ENCODE peak calls at places on chromosomes 6 and 20, in six cellular contexts. Z, O, V, H, B and T are unnamed samples.

GRCh38 chr6:143271024-143271423 is 179.5 kb downstream of the ADAT2 start:
- DNase-seq in Z (no peak), O (peak), V (no peak), H (no peak), B (peak), T (no peak)

GRCh38 chr6:75124085-75124484 is 81.8 kb downstream of the COL12A1 start:
- DNase-seq in Z (no peak), O (no peak), V (no peak), H (no peak), B (no peak), T (no peak)

GRCh38 chr6:139764498-139764986 is 390.1 kb upstream of the CITED2 start:
- DNase-seq in Z (no peak), O (peak), V (peak), H (no peak), B (peak), T (peak)

GRCh38 chr6:90284745-90285481 is 11.7 kb downstream of the BACH2 start:
- DNase-seq in Z (peak), O (peak), V (no peak), H (no peak), B (peak), T (peak)

GRCh38 chr6:7215140-7215539 is 97.9 kb downstream of the SSR1 start:
- DNase-seq in Z (no peak), O (no peak), V (no peak), H (no peak), B (no peak), T (no peak)

GRCh38 chr6:37273697-37274096 is 15.8 kb upstream of the TMEM217 start:
- DNase-seq in Z (no peak), O (no peak), V (no peak), H (no peak), B (no peak), T (no peak)

GRCh38 chr6:42981866-42982265 is 2.5 kb upstream of the PPP2R5D start:
- DNase-seq in Z (no peak), O (no peak), V (no peak), H (peak), B (no peak), T (no peak)

GRCh38 chr6:81515562-81516453 is 236.7 kb downstream of the TENT5A start:
- DNase-seq in Z (no peak), O (peak), V (peak), H (no peak), B (no peak), T (no peak)

GRCh38 chr6:109478848-109479624 is 4.0 kb downstream of the ZBTB24 start:
- DNase-seq in Z (no peak), O (no peak), V (no peak), H (no peak), B (no peak), T (no peak)

GRCh38 chr6:136921936-136922679 is at the start of gene SLC35D3:
- DNase-seq in Z (peak), O (no peak), V (no peak), H (peak), B (no peak), T (no peak)

GRCh38 chr6:25801423-25801822 is 30.4 kb downstream of the SLC17A1 start:
- DNase-seq in Z (no peak), O (no peak), V (no peak), H (no peak), B (no peak), T (no peak)

GRCh38 chr20:46022411-46023147 is 6.4 kb upstream of the SLC12A5 start:
- DNase-seq in Z (peak), O (peak), V (no peak), H (peak), B (peak), T (no peak)

GRCh38 chr20:23116301-23117089 is 30.4 kb upstream of the CD93 start:
- DNase-seq in Z (peak), O (peak), V (no peak), H (no peak), B (peak), T (no peak)

GRCh38 chr6:120354452-120355098 is 979.7 kb downstream of the TBC1D32 start:
- DNase-seq in Z (no peak), O (no peak), V (no peak), H (no peak), B (peak), T (no peak)

GRCh38 chr20:56422131-56422823 is 10.2 kb downstream of the CASS4 start:
- DNase-seq in Z (no peak), O (peak), V (no peak), H (no peak), B (peak), T (no peak)

GRCh38 chr6:167898673-167899311 is 72.1 kb downstream of the AFDN start:
- DNase-seq in Z (no peak), O (peak), V (no peak), H (no peak), B (peak), T (no peak)

GRCh38 chr20:58751956-58752355 is 59.4 kb downstream of the NPEPL1 start:
- DNase-seq in Z (peak), O (no peak), V (no peak), H (no peak), B (no peak), T (no peak)

GRCh38 chr20:37524221-37524700 is 3.2 kb downstream of the NNAT start:
- DNase-seq in Z (peak), O (no peak), V (no peak), H (no peak), B (peak), T (no peak)

GRCh38 chr6:51411726-51412125 is 593.1 kb downstream of the TFAP2B start:
- DNase-seq in Z (no peak), O (no peak), V (no peak), H (no peak), B (no peak), T (no peak)

GRCh38 chr20:46563170-46563847 is 12.9 kb upstream of the OCSTAMP start:
- DNase-seq in Z (no peak), O (no peak), V (no peak), H (no peak), B (no peak), T (no peak)

GRCh38 chr20:21396921-21397340 is 395 bp downstream of the NKX2-4 start:
- DNase-seq in Z (no peak), O (no peak), V (no peak), H (peak), B (no peak), T (no peak)

GRCh38 chr6:32974541-32975308 is 6.3 kb downstream of the BRD2 start:
- DNase-seq in Z (no peak), O (no peak), V (no peak), H (no peak), B (no peak), T (no peak)
- H3K4me3 ChIP-seq in Z (peak), O (peak), V (peak), H (peak), B (peak), T (peak)

DNA sequence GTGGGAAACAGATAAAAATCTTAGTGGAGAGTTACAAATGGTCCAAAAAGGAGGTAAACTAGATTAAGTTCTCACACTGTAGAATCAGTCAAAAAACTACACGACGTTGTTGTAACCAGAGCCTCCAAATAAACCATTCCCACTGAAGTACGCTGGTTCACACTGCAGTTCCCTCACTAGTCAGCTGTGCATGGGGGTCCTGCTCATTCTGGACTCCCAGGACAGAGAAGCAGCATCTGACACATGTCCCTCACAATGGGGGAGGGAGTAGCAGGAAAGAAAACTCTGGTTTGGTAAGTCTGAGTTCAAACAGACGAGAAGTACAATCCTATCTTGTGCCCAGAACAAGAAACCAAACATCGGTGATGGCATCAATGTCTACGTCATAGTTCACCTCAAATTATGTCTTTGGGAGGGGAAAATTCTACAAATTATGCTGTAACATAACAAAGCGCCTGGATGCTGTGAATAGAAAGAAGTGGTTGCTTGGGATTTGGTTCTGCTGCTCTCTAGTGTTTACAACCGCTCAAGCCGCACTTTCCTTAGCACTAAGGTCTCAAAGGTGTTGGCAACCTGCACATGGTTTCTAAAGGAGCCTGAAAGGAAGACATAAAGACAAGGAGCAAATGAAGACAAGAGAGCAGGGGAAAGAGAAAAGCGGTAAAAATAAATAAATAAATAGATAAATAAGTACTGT is 208.0 kb downstream of the GMDS start:
- DNase-seq in Z (no peak), O (peak), V (no peak), H (no peak), B (peak), T (no peak)
- TF ChIP-seq CTCF in Z (no peak), O (peak), V (no peak), H (no peak), B (no peak), T (no peak)

DNA sequence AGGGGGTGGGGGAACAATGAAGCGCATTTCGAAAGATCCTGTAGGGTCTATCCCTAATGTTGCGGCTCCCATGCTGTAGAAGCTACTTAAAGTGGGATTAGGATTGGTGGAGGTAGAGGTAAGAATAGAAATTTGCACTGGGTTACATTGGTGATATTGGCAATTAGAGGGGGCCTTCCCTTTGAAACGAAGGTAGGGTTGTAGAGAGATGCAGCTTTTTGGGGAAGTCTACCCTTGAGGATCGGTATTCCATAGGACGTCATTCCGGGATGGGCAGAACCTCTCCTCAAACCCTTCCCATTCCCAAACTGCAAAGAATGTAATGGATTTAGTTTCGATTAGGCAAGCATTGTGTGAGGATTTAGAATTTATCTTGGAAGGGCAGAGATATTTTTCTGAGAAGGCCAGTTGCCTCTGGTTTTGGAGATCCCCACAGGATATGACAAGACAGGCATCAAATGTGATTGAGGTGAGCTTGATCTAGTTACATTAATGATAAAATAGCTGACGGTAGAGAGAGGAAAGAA is 5.4 kb upstream of the ZNFX1 start:
- DNase-seq in Z (no peak), O (no peak), V (no peak), H (no peak), B (no peak), T (no peak)
- H3K4me3 ChIP-seq in Z (no peak), O (no peak), V (no peak), H (peak), B (peak), T (peak)

GRCh38 chr6:156391379-156391777 is 385.8 kb upstream of the ARID1B start:
- DNase-seq in Z (no peak), O (no peak), V (no peak), H (no peak), B (no peak), T (no peak)
- TF ChIP-seq CTCF in Z (no peak), O (no peak), V (no peak), H (no peak), B (no peak), T (no peak)

GRCh38 chr20:2693996-2694471 is 1.5 kb downstream of the EBF4 start:
- DNase-seq in Z (peak), O (no peak), V (no peak), H (no peak), B (no peak), T (no peak)

GRCh38 chr20:2691663-2692035 is 931 bp upstream of the EBF4 start:
- DNase-seq in Z (no peak), O (no peak), V (no peak), H (no peak), B (no peak), T (no peak)

GRCh38 chr20:2692036-2692885 is at the start of gene EBF4:
- DNase-seq in Z (peak), O (no peak), V (peak), H (peak), B (peak), T (no peak)

GRCh38 chr20:2693286-2693995 is 861 bp downstream of the EBF4 start:
- DNase-seq in Z (no peak), O (no peak), V (peak), H (peak), B (no peak), T (no peak)

DNA sequence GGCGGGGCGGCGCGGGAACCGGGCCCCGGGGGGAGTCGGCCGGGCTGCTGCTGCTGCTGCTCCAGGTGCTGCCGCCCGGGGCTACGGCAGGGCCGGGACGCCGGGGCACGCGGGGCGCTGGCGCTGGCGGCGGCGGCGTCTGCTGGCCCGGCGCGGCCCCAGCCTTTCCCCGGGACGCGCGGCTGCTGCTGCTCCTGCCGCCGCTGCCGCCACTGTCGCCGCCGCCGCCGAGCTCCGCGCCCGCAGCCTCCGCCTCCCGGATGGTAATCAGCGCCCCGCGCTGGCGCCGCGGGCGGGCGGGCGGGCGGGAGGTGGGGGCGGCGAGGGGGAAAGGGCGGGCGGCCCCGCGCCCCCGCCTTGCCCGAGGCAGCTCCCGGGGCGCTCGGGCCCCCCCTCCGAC is 306 bp downstream of the EBF4 start:
- DNase-seq in Z (peak), O (no peak), V (no peak), H (peak), B (no peak), T (no peak)
- H3K4me3 ChIP-seq in Z (no peak), O (no peak), V (peak), H (peak), B (peak), T (no peak)

GRCh38 chr20:11098888-11099287 is 425.1 kb upstream of the JAG1 start:
- DNase-seq in Z (no peak), O (no peak), V (no peak), H (no peak), B (peak), T (no peak)
- TF ChIP-seq CTCF in Z (no peak), O (peak), V (no peak), H (no peak), B (no peak), T (no peak)

GRCh38 chr20:62606551-62607201 is 35.6 kb upstream of the SLCO4A1 start:
- DNase-seq in Z (no peak), O (peak), V (peak), H (peak), B (no peak), T (no peak)
- H3K4me3 ChIP-seq in Z (no peak), O (no peak), V (no peak), H (no peak), B (no peak), T (no peak)

GRCh38 chr6:3825331-3825831 is 23.8 kb upstream of the FAM50B start:
- DNase-seq in Z (no peak), O (peak), V (peak), H (peak), B (peak), T (no peak)
- TF ChIP-seq CTCF in Z (no peak), O (peak), V (peak), H (no peak), B (peak), T (no peak)